ENCODE peak calls at places on chromosomes 5 and 9, in four cellular contexts. N is BJ, J is upper lobe of left lung, W is cardiac fibroblast. K is an unnamed sample.

GRCh38 chr5:24381861-24382460 is 262.8 kb downstream of the CDH10 start:
- DNase-seq in W (no peak), J (no peak), N (no peak), K (peak; percentile 13)

GRCh38 chr5:132054031-132054696 is 6.3 kb upstream of the IL3 start:
- DNase-seq in J (no peak), W (no peak), N (no peak), K (no peak)

GRCh38 chr5:80034962-80035821 is at the start of gene THBS4:
- DNase-seq in J (peak; percentile 84), N (no peak), W (no peak), K (no peak)

GRCh38 chr5:92554447-92555085 is 1026.5 kb downstream of the NR2F1-AS1 start:
- DNase-seq in J (no peak), N (no peak), W (no peak), K (no peak)

GRCh38 chr5:79845448-79846197 is 145.4 kb downstream of the MTX3 start:
- DNase-seq in W (peak; percentile 62), N (peak; percentile 78), J (no peak), K (peak; percentile 59)

GRCh38 chr5:5025774-5026406 is 114.2 kb upstream of the ADAMTS16 start:
- DNase-seq in W (no peak), J (no peak), N (no peak), K (no peak)

GRCh38 chr5:69359699-69360098 is 9.6 kb downstream of the AK6 start:
- DNase-seq in N (no peak), W (no peak), J (no peak), K (no peak)

GRCh38 chr5:108415726-108416125 is 33.8 kb upstream of the FBXL17 start:
- DNase-seq in J (no peak), N (no peak), W (peak; percentile 11), K (no peak)

GRCh38 chr9:78032599-78033457 is 1.2 kb upstream of the GNAQ start:
- DNase-seq in N (no peak), J (no peak), W (no peak), K (peak; percentile 60)

GRCh38 chr5:9562101-9562500 is 16.2 kb upstream of the SEMA5A start:
- DNase-seq in J (no peak), W (peak; percentile 47), N (no peak), K (peak; percentile 69)

GRCh38 chr5:80957031-80957761 is 3.0 kb upstream of the RASGRF2 start:
- DNase-seq in N (no peak), J (no peak), W (no peak), K (peak; percentile 30)

GRCh38 chr5:81762401-81762800 is 11.5 kb upstream of the SSBP2 start:
- DNase-seq in W (peak; percentile 33), N (no peak), J (no peak), K (no peak)

GRCh38 chr5:107687404-107687803 is 16.7 kb upstream of the EFNA5 start:
- DNase-seq in J (no peak), N (no peak), W (no peak), K (no peak)

GRCh38 chr5:105428461-105429129 is 1866.0 kb upstream of the NUDT12 start:
- DNase-seq in W (peak; percentile 9), J (no peak), N (no peak), K (no peak)

GRCh38 chr9:93159601-93160418 is 24.1 kb upstream of the WNK2 start:
- DNase-seq in N (no peak), J (peak; percentile 97), W (peak; percentile 76), K (peak; percentile 82)

GRCh38 chr5:64180661-64181343 is 15.2 kb downstream of the RNF180 start:
- DNase-seq in N (no peak), W (peak; percentile 44), J (no peak), K (peak; percentile 4)

GRCh38 chr5:106966686-106967315 is 703.9 kb downstream of the EFNA5 start:
- DNase-seq in N (no peak), J (no peak), W (no peak), K (peak; percentile 2)

GRCh38 chr9:126861707-126862460 is 1.4 kb downstream of the ZBTB34 start:
- DNase-seq in N (no peak), J (no peak), W (peak; percentile 66), K (no peak)

GRCh38 chr5:149374303-149374702 is 4.8 kb downstream of the IL17B start:
- DNase-seq in J (no peak), W (no peak), N (no peak), K (no peak)

GRCh38 chr5:149775785-149776184 is 45.7 kb downstream of the PPARGC1B start:
- DNase-seq in N (no peak), W (peak; percentile 40), J (no peak), K (no peak)

GRCh38 chr5:107831612-107832395 is 161.1 kb upstream of the EFNA5 start:
- DNase-seq in N (peak; percentile 84), J (no peak), W (no peak), K (no peak)

GRCh38 chr5:43635374-43635773 is 32.4 kb downstream of the NNT start:
- DNase-seq in N (no peak), J (no peak), W (peak; percentile 33), K (peak; percentile 57)

GRCh38 chr9:12702160-12702758 is 9.1 kb downstream of the TYRP1 start:
- DNase-seq in J (no peak), N (no peak), W (peak; percentile 77), K (peak; percentile 62)

GRCh38 chr5:33806736-33807442 is 84.9 kb downstream of the ADAMTS12 start:
- DNase-seq in W (peak; percentile 93), J (peak; percentile 9), N (peak; percentile 56), K (peak; percentile 77)

GRCh38 chr5:76542887-76543690 is 80.1 kb downstream of the F2RL2 start:
- DNase-seq in N (no peak), W (no peak), J (no peak), K (no peak)
- H3K4me3 ChIP-seq in N (no peak overlapping the region), W (no peak overlapping the region), J (no peak overlapping the region), K (no peak overlapping the region)

DNA sequence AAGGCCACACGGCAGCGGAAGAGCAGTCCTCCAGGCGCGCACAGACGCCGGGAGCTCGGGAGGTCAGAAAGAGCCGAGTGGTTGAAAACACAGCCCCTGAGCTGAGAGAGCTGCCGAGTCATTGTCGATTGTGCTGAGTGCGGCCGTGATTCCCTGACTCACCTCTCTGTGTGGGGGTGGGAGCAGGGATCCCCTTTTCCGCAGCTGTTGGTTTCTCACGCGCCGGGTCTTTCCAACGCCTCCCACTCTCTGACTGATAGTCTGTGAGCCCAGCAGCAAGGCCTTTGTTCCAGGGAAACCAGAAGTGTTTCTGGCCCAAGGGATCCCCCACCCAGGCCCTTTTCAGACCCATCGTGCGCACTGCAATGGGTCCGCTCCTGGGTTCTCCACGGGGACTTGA is 97.3 kb downstream of the MRPL36 start:
- DNase-seq in W (no peak), J (peak; percentile 30), N (no peak), K (no peak)
- H3K4me3 ChIP-seq in W (no peak overlapping the region), J (no peak overlapping the region), N (no peak overlapping the region), K (no peak overlapping the region)

DNA sequence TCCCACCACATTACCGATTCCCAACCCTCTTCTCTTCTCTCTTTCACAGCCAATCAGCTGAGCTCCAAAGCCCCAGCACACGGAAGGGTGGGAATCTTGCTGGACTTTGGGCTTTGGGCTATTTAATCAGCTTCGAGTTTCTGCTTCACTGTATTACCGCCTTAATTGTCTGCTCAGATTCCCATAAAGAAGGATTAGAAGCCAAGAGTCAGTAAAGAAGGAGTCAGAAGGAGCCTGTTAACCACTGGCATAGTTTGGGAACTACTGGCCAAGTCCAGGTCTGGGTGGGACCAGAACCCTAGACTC is 4.4 kb downstream of the SPRY4 start:
- DNase-seq in N (no peak), J (no peak), W (peak; percentile 25), K (no peak)
- H3K4me3 ChIP-seq in N (peak overlapping the region; percentile 35), J (peak overlapping the region; percentile 69), W (no peak overlapping the region), K (peak overlapping the region; percentile 87)

GRCh38 chr5:179343902-179344300 is 1.4 kb downstream of the ADAMTS2 start:
- DNase-seq in J (peak; percentile 89), N (no peak), W (peak; percentile 59), K (no peak)
- H3K4me3 ChIP-seq in J (peak overlapping the region; percentile 61), N (peak overlapping the region; percentile 77), W (peak overlapping the region; percentile 90), K (peak overlapping the region; percentile 48)

K was measured in astrocyte of the spinal cord.